ENCODE peak calls at places on chromosomes 3 and 15, in four cellular contexts. Q is CD8-positive, alpha-beta memory T cell; T is fibroblast of pulmonary artery; Y is H7. D is an unnamed sample.
A peak's percentile ranks its signal among the peaks of the same experiment; 100 is the strongest.

GRCh38 chr3:169871129-169871886 is 1.6 kb upstream of the LRRC31 start:
- DNase-seq in Q (no peak), T (no peak), Y (no peak), D (peak; percentile 68)

GRCh38 chr3:141403576-141403975 is 35.3 kb downstream of the ZBTB38 start:
- DNase-seq in Q (no peak), T (no peak), Y (no peak), D (no peak)

GRCh38 chr15:58932791-58933310 is 628 bp downstream of the SLTM start:
- DNase-seq in Q (no peak), T (peak; percentile 29), Y (peak; percentile 61), D (no peak)

GRCh38 chr3:115388166-115388565 is 235.1 kb upstream of the GAP43 start:
- DNase-seq in Q (no peak), T (peak; percentile 52), Y (no peak), D (no peak)

GRCh38 chr15:28932361-28932760 is 46.6 kb downstream of the APBA2 start:
- DNase-seq in Q (no peak), T (no peak), Y (no peak), D (no peak)

GRCh38 chr3:188901126-188901525 is 270.6 kb upstream of the TPRG1 start:
- DNase-seq in Q (no peak), T (no peak), Y (no peak), D (no peak)

GRCh38 chr3:155302891-155303290 is 9.4 kb upstream of the STRIT1 start:
- DNase-seq in Q (no peak), T (no peak), Y (no peak), D (no peak)

GRCh38 chr15:40695469-40695910 is 516 bp downstream of the RAD51 start:
- DNase-seq in Q (no peak), T (peak; percentile 35), Y (no peak), D (no peak)

GRCh38 chr3:76679510-76679909 is 360.4 kb upstream of the ROBO2 start:
- DNase-seq in Q (no peak), T (no peak), Y (no peak), D (no peak)

GRCh38 chr3:29486087-29486486 is 205.2 kb downstream of the RBMS3 start:
- DNase-seq in Q (no peak), T (peak; percentile 95), Y (no peak), D (no peak)

GRCh38 chr3:118782755-118783202 is 251.9 kb downstream of the IGSF11 start:
- DNase-seq in Q (no peak), T (no peak), Y (no peak), D (no peak)

GRCh38 chr15:98604983-98605382 is 43.4 kb upstream of the IGF1R start:
- DNase-seq in Q (no peak), T (no peak), Y (no peak), D (no peak)

GRCh38 chr3:193129607-193130006 is 111.4 kb upstream of the PLAAT1 start:
- DNase-seq in Q (no peak), T (no peak), Y (no peak), D (no peak)

GRCh38 chr15:79124388-79124787 is 33.8 kb upstream of the RASGRF1 start:
- DNase-seq in Q (no peak), T (no peak), Y (no peak), D (no peak)

GRCh38 chr15:59094077-59094476 is 10.9 kb upstream of the CCNB2 start:
- DNase-seq in Q (no peak), T (no peak), Y (no peak), D (no peak)

GRCh38 chr3:39277893-39278615 is 1.8 kb downstream of the CX3CR1 start:
- DNase-seq in Q (no peak), T (no peak), Y (no peak), D (no peak)

GRCh38 chr3:29758108-29759020 is 477.5 kb downstream of the RBMS3 start:
- DNase-seq in Q (no peak), T (peak; percentile 95), Y (no peak), D (no peak)

GRCh38 chr3:13461169-13462124 is 18.7 kb upstream of the HDAC11 start:
- DNase-seq in Q (peak; percentile 61), T (peak; percentile 37), Y (peak; percentile 91), D (peak; percentile 85)

GRCh38 chr15:34799149-34799824 is 3.9 kb upstream of the ACTC1 start:
- DNase-seq in Q (no peak), T (peak; percentile 11), Y (peak; percentile 33), D (no peak)

GRCh38 chr3:50448752-50449539 is 54.5 kb downstream of the CACNA2D2 start:
- DNase-seq in Q (no peak), T (no peak), Y (no peak), D (no peak)

GRCh38 chr3:27900316-27900715 is 178.2 kb upstream of the EOMES start:
- DNase-seq in Q (peak; percentile 18), T (no peak), Y (no peak), D (peak; percentile 35)

GRCh38 chr3:107496855-107497254 is 25.9 kb upstream of the BBX start:
- DNase-seq in Q (no peak), T (no peak), Y (no peak), D (no peak)

GRCh38 chr3:125231895-125232294 is 19.3 kb upstream of the SLC12A8 start:
- DNase-seq in Q (no peak), T (peak; percentile 86), Y (no peak), D (no peak)

GRCh38 chr3:197508511-197508910 is 47.3 kb downstream of the BDH1 start:
- DNase-seq in Q (no peak), T (no peak), Y (no peak), D (no peak)

DNA sequence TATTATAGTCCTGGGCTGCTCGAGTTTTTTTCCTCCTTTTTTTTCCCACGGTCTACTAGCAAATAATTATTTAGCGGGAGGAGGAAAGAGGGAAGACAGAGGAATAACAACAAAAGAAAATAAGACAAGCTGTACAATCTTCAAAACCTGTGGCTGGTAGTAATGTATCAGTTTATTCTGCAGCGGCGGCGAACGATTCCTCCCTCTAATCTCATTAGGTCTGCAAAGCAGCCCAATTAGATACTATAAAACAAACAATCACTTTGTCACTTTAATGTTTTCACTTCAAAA is 398 bp upstream of the TLE3 start:
- DNase-seq in Q (no peak), T (no peak), Y (no peak), D (no peak)
- H3K4me3 ChIP-seq in Q (peak overlapping the region; percentile 86), T (peak overlapping the region; percentile 88), Y (peak overlapping the region; percentile 56), D (peak overlapping the region; percentile 60)

DNA sequence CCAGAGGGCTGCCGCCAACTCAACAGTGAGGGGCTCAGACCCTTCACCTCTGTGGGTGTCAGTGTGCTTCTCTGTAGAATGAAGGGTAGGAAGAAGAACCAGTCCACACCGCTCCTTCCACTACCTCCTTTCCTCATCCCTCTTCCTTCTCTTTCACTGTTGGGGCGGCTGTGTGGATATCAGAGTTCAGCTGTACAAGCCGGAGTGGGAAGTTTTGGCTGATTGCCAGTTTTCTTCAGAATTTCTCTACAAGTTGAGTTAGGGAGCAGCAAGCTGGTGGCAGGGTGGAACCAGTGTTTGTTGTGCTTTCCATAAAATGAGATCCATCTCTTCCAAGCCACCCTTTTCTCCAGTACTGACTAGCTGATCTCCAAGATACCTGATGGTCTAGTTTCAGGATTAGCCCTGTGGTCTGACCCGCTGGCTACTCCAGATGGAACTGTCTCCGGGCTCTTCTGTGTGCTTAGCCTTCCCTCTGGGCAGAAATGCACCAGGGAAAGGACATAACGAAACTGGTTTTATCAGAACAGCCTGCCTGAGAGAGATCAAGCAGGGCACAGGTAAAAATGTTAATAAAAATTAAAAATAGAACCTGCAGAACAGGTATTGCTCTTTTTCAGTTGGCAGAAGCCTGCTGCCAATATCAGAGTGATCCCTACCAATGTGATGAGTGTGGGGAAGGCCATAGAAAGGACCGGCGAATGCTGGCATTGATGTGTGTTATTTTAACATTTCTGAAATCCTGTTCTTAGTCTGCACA is 169.9 kb upstream of the TSC22D2 start:
- DNase-seq in Q (no peak), T (no peak), Y (no peak), D (no peak)
- H3K4me3 ChIP-seq in Q (no peak overlapping the region), T (no peak overlapping the region), Y (no peak overlapping the region), D (no peak overlapping the region)

DNA sequence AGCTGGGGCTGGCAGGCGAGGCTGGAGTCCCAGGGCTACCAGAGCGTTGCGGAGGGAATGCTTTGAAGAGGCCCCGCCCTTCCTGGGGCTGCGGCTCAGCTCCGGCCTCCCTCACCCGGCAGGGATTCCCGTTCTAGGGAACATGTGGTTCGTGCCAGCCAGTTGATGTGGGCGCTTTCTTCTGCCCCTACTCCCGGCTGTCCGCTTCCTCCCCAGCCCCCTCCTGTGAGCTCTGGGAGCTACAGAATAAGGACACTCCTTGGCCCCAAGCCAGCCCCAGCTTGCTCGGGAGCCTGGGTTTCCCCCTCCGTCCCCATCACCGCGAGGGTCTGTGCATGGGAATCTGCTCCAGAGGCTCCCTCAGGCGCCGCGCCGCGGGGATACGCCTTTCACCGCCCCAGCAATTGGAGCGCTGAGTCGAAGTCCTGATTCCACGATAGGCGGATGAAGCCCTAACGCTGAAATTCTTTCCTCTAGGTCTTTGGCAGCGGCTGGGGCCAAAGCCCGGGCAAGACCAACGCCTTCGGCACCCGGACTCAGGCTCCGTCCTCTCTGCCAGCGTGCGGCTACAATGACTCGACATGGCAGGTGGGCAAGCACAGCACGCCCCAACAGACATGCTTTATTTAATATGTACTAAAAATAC is 69.5 kb downstream of the KLF15 start:
- DNase-seq in Q (no peak), T (peak; percentile 49), Y (peak; percentile 84), D (no peak)
- H3K4me3 ChIP-seq in Q (no peak overlapping the region), T (peak overlapping the region; percentile 46), Y (peak overlapping the region; percentile 52), D (no peak overlapping the region)

DNA sequence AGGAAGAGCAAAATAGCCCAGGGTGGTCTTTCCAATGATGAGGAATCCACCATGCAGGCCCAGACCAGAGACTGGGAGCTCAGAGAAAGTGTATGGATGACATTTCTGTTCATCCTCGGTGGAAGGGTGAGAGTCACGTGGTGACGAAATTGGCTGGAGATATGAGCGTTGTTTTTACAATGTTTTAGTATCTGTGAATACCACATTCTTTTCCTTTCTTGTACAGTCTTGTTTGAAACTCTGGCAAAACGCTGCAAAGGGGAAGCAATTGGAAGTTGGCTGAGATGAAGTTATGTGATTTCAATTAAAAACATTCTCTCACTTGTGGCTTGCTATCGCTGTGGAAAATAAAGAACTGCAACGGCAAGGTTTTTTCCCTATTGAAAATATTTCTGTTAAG is 137.5 kb downstream of the MAGI1 start:
- DNase-seq in Q (no peak), T (no peak), Y (no peak), D (no peak)
- H3K4me3 ChIP-seq in Q (no peak overlapping the region), T (no peak overlapping the region), Y (no peak overlapping the region), D (no peak overlapping the region)

GRCh38 chr3:71051259-71051595 is 532.3 kb downstream of the FOXP1 start:
- DNase-seq in Q (no peak), T (no peak), Y (no peak), D (no peak)

GRCh38 chr3:71051893-71052687 is 531.4 kb downstream of the FOXP1 start:
- DNase-seq in Q (no peak), T (peak; percentile 62), Y (no peak), D (no peak)

GRCh38 chr3:71050521-71051258 is 532.8 kb downstream of the FOXP1 start:
- DNase-seq in Q (no peak), T (peak; percentile 50), Y (no peak), D (peak; percentile 80)

GRCh38 chr3:71048948-71049347 is 534.6 kb downstream of the FOXP1 start:
- DNase-seq in Q (no peak), T (peak; percentile 54), Y (no peak), D (no peak)

GRCh38 chr3:71050133-71050520 is 533.4 kb downstream of the FOXP1 start:
- DNase-seq in Q (no peak), T (peak; percentile 70), Y (no peak), D (no peak)
- H3K4me3 ChIP-seq in Q (no peak overlapping the region), T (no peak overlapping the region), Y (no peak overlapping the region), D (no peak overlapping the region)

D was measured in Jurkat, Clone E6-1.